ENCODE peak calls at places on chromosomes 6 and 20, in five cellular contexts. One of them, this sample, is unnamed.
A peak's percentile ranks its signal among the peaks of the same experiment; 100 is the strongest.

GRCh38 chr20:49532285-49532946 is 35.5 kb downstream of the PTGIS start:
- DNase-seq in astrocyte: no peak
- DNase-seq in Panc1: no peak
- DNase-seq in heart right ventricle: no peak
- DNase-seq in coronary artery: no peak
- DNase-seq in this sample: no peak

GRCh38 chr6:40755749-40756452 is 168.7 kb upstream of the LRFN2 start:
- DNase-seq in astrocyte: peak; percentile 62
- DNase-seq in Panc1: no peak
- DNase-seq in heart right ventricle: no peak
- DNase-seq in coronary artery: no peak
- DNase-seq in this sample: no peak

GRCh38 chr20:34240698-34241615 is at the start of gene ASIP:
- DNase-seq in astrocyte: peak; percentile 34
- DNase-seq in Panc1: no peak
- DNase-seq in heart right ventricle: no peak
- DNase-seq in coronary artery: no peak
- DNase-seq in this sample: no peak

GRCh38 chr6:69370763-69371162 is 426.0 kb downstream of the LMBRD1 start:
- DNase-seq in astrocyte: no peak
- DNase-seq in Panc1: no peak
- DNase-seq in heart right ventricle: peak; percentile 31
- DNase-seq in coronary artery: no peak
- DNase-seq in this sample: peak; percentile 2

GRCh38 chr6:127737009-127737486 is 160.1 kb downstream of the C6orf58 start:
- DNase-seq in astrocyte: peak; percentile 44
- DNase-seq in Panc1: peak; percentile 47
- DNase-seq in heart right ventricle: no peak
- DNase-seq in coronary artery: no peak
- DNase-seq in this sample: no peak

GRCh38 chr6:105882071-105882803 is 203.9 kb upstream of the PRDM1 start:
- DNase-seq in astrocyte: peak; percentile 41
- DNase-seq in Panc1: no peak
- DNase-seq in heart right ventricle: no peak
- DNase-seq in coronary artery: no peak
- DNase-seq in this sample: no peak

GRCh38 chr6:37155394-37156312 is 14.3 kb upstream of the PIM1 start:
- DNase-seq in astrocyte: peak; percentile 50
- DNase-seq in Panc1: no peak
- DNase-seq in heart right ventricle: no peak
- DNase-seq in coronary artery: no peak
- DNase-seq in this sample: no peak

GRCh38 chr6:170152989-170153388 is 137.9 kb downstream of the DLL1 start:
- DNase-seq in astrocyte: peak; percentile 45
- DNase-seq in Panc1: no peak
- DNase-seq in heart right ventricle: no peak
- DNase-seq in coronary artery: no peak
- DNase-seq in this sample: no peak

GRCh38 chr6:80454197-80454596 is 347.7 kb downstream of the BCKDHB start:
- DNase-seq in astrocyte: peak; percentile 100
- DNase-seq in Panc1: no peak
- DNase-seq in heart right ventricle: no peak
- DNase-seq in coronary artery: no peak
- DNase-seq in this sample: no peak

GRCh38 chr6:71079707-71080106 is 122.8 kb upstream of the B3GAT2 start:
- DNase-seq in astrocyte: peak; percentile 49
- DNase-seq in Panc1: no peak
- DNase-seq in heart right ventricle: no peak
- DNase-seq in coronary artery: no peak
- DNase-seq in this sample: no peak

GRCh38 chr6:108803982-108804490 is 44.2 kb upstream of the ARMC2 start:
- DNase-seq in astrocyte: no peak
- DNase-seq in Panc1: no peak
- DNase-seq in heart right ventricle: no peak
- DNase-seq in coronary artery: no peak
- DNase-seq in this sample: no peak

GRCh38 chr6:139027620-139028182 is 844 bp upstream of the ABRACL start:
- DNase-seq in astrocyte: peak; percentile 30
- DNase-seq in Panc1: no peak
- DNase-seq in heart right ventricle: no peak
- DNase-seq in coronary artery: no peak
- DNase-seq in this sample: no peak

GRCh38 chr6:10659697-10660348 is 34.6 kb downstream of the C6orf52 start:
- DNase-seq in astrocyte: no peak
- DNase-seq in Panc1: no peak
- DNase-seq in heart right ventricle: peak; percentile 20
- DNase-seq in coronary artery: no peak
- DNase-seq in this sample: no peak

GRCh38 chr6:140193269-140193668 is 818.8 kb upstream of the CITED2 start:
- DNase-seq in astrocyte: no peak
- DNase-seq in Panc1: no peak
- DNase-seq in heart right ventricle: no peak
- DNase-seq in coronary artery: no peak
- DNase-seq in this sample: no peak

GRCh38 chr20:34017610-34018009 is 23.9 kb downstream of the RALY start:
- DNase-seq in astrocyte: peak; percentile 97
- DNase-seq in Panc1: no peak
- DNase-seq in heart right ventricle: no peak
- DNase-seq in coronary artery: no peak
- DNase-seq in this sample: no peak

GRCh38 chr6:36685926-36686667 is 7.6 kb downstream of the CDKN1A start:
- DNase-seq in astrocyte: no peak
- DNase-seq in Panc1: no peak
- DNase-seq in heart right ventricle: peak; percentile 52
- DNase-seq in coronary artery: no peak
- DNase-seq in this sample: no peak

GRCh38 chr20:59120491-59120890 is 43.1 kb upstream of the ZNF831 start:
- DNase-seq in astrocyte: no peak
- DNase-seq in Panc1: no peak
- DNase-seq in heart right ventricle: no peak
- DNase-seq in coronary artery: no peak
- DNase-seq in this sample: no peak

GRCh38 chr6:62391358-62391757 is 105.3 kb upstream of the KHDRBS2 start:
- DNase-seq in astrocyte: no peak
- DNase-seq in Panc1: no peak
- DNase-seq in heart right ventricle: no peak
- DNase-seq in coronary artery: no peak
- DNase-seq in this sample: no peak

GRCh38 chr6:125232466-125232865 is 69.3 kb downstream of the HDDC2 start:
- DNase-seq in astrocyte: peak; percentile 63
- DNase-seq in Panc1: no peak
- DNase-seq in heart right ventricle: no peak
- DNase-seq in coronary artery: no peak
- DNase-seq in this sample: no peak

GRCh38 chr6:169231790-169232506 is 21.7 kb downstream of the THBS2 start:
- DNase-seq in astrocyte: no peak
- DNase-seq in Panc1: no peak
- DNase-seq in heart right ventricle: no peak
- DNase-seq in coronary artery: peak; percentile 70
- DNase-seq in this sample: no peak

GRCh38 chr6:27720607-27721580 is 191.3 kb downstream of the OR2B2 start:
- DNase-seq in astrocyte: peak; percentile 39
- DNase-seq in Panc1: peak; percentile 94
- DNase-seq in heart right ventricle: no peak
- DNase-seq in coronary artery: no peak
- DNase-seq in this sample: no peak

GRCh38 chr6:132354517-132355167 is 46.6 kb downstream of the MOXD1 start:
- DNase-seq in astrocyte: no peak
- DNase-seq in Panc1: no peak
- DNase-seq in heart right ventricle: peak; percentile 12
- DNase-seq in coronary artery: no peak
- DNase-seq in this sample: no peak

GRCh38 chr20:9918360-9918759 is 79.5 kb upstream of the PAK5 start:
- DNase-seq in astrocyte: no peak
- DNase-seq in Panc1: no peak
- DNase-seq in heart right ventricle: no peak
- DNase-seq in coronary artery: no peak
- DNase-seq in this sample: no peak

GRCh38 chr6:144415014-144415413 is 129.9 kb downstream of the UTRN start:
- DNase-seq in astrocyte: peak; percentile 84
- DNase-seq in Panc1: peak; percentile 85
- DNase-seq in heart right ventricle: no peak
- DNase-seq in coronary artery: no peak
- DNase-seq in this sample: no peak

GRCh38 chr6:33314515-33314942 is 651 bp upstream of the TAPBP start:
- DNase-seq in astrocyte: peak; percentile 60
- DNase-seq in Panc1: no peak
- DNase-seq in heart right ventricle: peak; percentile 55
- DNase-seq in coronary artery: peak; percentile 86
- DNase-seq in this sample: peak; percentile 40

GRCh38 chr6:91482498-91482897 is 895.6 kb upstream of the MAP3K7 start:
- DNase-seq in astrocyte: peak; percentile 28
- DNase-seq in Panc1: no peak
- DNase-seq in heart right ventricle: no peak
- DNase-seq in coronary artery: no peak
- DNase-seq in this sample: no peak

GRCh38 chr6:26105842-26106241 is 18.6 kb downstream of the HFE start:
- DNase-seq in astrocyte: peak; percentile 75
- DNase-seq in Panc1: no peak
- DNase-seq in heart right ventricle: no peak
- DNase-seq in coronary artery: no peak
- DNase-seq in this sample: no peak

GRCh38 chr6:107663308-107663707 is 160.8 kb downstream of the SCML4 start:
- DNase-seq in astrocyte: no peak
- DNase-seq in Panc1: no peak
- DNase-seq in heart right ventricle: no peak
- DNase-seq in coronary artery: no peak
- DNase-seq in this sample: no peak

GRCh38 chr6:43088654-43089056 is 12.5 kb downstream of the PTK7 start:
- DNase-seq in astrocyte: peak; percentile 48
- DNase-seq in Panc1: no peak
- DNase-seq in heart right ventricle: no peak
- DNase-seq in coronary artery: no peak
- DNase-seq in this sample: no peak

GRCh38 chr20:35884541-35884865 is 69.8 kb downstream of the SCAND1 start:
- DNase-seq in astrocyte: no peak
- DNase-seq in Panc1: no peak
- DNase-seq in heart right ventricle: no peak
- DNase-seq in coronary artery: no peak
- DNase-seq in this sample: no peak
- H3K27ac ChIP-seq in astrocyte: peak overlapping the region; percentile 99
- H3K27ac ChIP-seq in Panc1: peak overlapping the region; percentile 69
- H3K27ac ChIP-seq in heart right ventricle: no peak overlapping the region
- H3K27ac ChIP-seq in coronary artery: peak overlapping the region; percentile 94
- H3K27ac ChIP-seq in this sample: no peak overlapping the region

GRCh38 chr6:88298446-88298845 is 132.3 kb upstream of the CNR1 start:
- DNase-seq in astrocyte: no peak
- DNase-seq in Panc1: no peak
- DNase-seq in heart right ventricle: no peak
- DNase-seq in coronary artery: no peak
- DNase-seq in this sample: no peak

GRCh38 chr6:88294702-88295101 is 128.6 kb upstream of the CNR1 start:
- DNase-seq in astrocyte: no peak
- DNase-seq in Panc1: no peak
- DNase-seq in heart right ventricle: no peak
- DNase-seq in coronary artery: no peak
- DNase-seq in this sample: no peak

GRCh38 chr6:88290432-88290831 is 124.3 kb upstream of the CNR1 start:
- DNase-seq in astrocyte: no peak
- DNase-seq in Panc1: no peak
- DNase-seq in heart right ventricle: no peak
- DNase-seq in coronary artery: no peak
- DNase-seq in this sample: no peak

GRCh38 chr6:88295663-88296062 is 129.5 kb upstream of the CNR1 start:
- DNase-seq in astrocyte: no peak
- DNase-seq in Panc1: no peak
- DNase-seq in heart right ventricle: no peak
- DNase-seq in coronary artery: no peak
- DNase-seq in this sample: no peak
- H3K27ac ChIP-seq in astrocyte: no peak overlapping the region
- H3K27ac ChIP-seq in Panc1: no peak overlapping the region
- H3K27ac ChIP-seq in heart right ventricle: no peak overlapping the region
- H3K27ac ChIP-seq in coronary artery: no peak overlapping the region
- H3K27ac ChIP-seq in this sample: no peak overlapping the region

GRCh38 chr20:23119456-23120216 is 33.5 kb upstream of the CD93 start:
- DNase-seq in astrocyte: no peak
- DNase-seq in Panc1: no peak
- DNase-seq in heart right ventricle: no peak
- DNase-seq in coronary artery: no peak
- DNase-seq in this sample: no peak
- H3K27ac ChIP-seq in astrocyte: no peak overlapping the region
- H3K27ac ChIP-seq in Panc1: no peak overlapping the region
- H3K27ac ChIP-seq in heart right ventricle: peak overlapping the region; percentile 64
- H3K27ac ChIP-seq in coronary artery: peak overlapping the region; percentile 60
- H3K27ac ChIP-seq in this sample: no peak overlapping the region

GRCh38 chr6:119345114-119345513 is 4.4 kb downstream of the MAN1A1 start:
- DNase-seq in astrocyte: no peak
- DNase-seq in Panc1: no peak
- DNase-seq in heart right ventricle: no peak
- DNase-seq in coronary artery: no peak
- DNase-seq in this sample: no peak

GRCh38 chr6:119347466-119348307 is 1.9 kb downstream of the MAN1A1 start:
- DNase-seq in astrocyte: no peak
- DNase-seq in Panc1: no peak
- DNase-seq in heart right ventricle: peak; percentile 19
- DNase-seq in coronary artery: no peak
- DNase-seq in this sample: no peak

GRCh38 chr6:119346450-119346849 is 3.1 kb downstream of the MAN1A1 start:
- DNase-seq in astrocyte: no peak
- DNase-seq in Panc1: no peak
- DNase-seq in heart right ventricle: no peak
- DNase-seq in coronary artery: no peak
- DNase-seq in this sample: no peak

GRCh38 chr6:119348308-119349040 is 1.1 kb downstream of the MAN1A1 start:
- DNase-seq in astrocyte: peak; percentile 20
- DNase-seq in Panc1: no peak
- DNase-seq in heart right ventricle: peak; percentile 34
- DNase-seq in coronary artery: no peak
- DNase-seq in this sample: no peak

GRCh38 chr6:119346914-119347313 is 2.6 kb downstream of the MAN1A1 start:
- DNase-seq in astrocyte: no peak
- DNase-seq in Panc1: no peak
- DNase-seq in heart right ventricle: no peak
- DNase-seq in coronary artery: no peak
- DNase-seq in this sample: no peak
- H3K27ac ChIP-seq in astrocyte: no peak overlapping the region
- H3K27ac ChIP-seq in Panc1: no peak overlapping the region
- H3K27ac ChIP-seq in heart right ventricle: no peak overlapping the region
- H3K27ac ChIP-seq in coronary artery: peak overlapping the region; percentile 97
- H3K27ac ChIP-seq in this sample: peak overlapping the region; percentile 24

GRCh38 chr6:2771021-2771558 is 5.9 kb downstream of the WRNIP1 start:
- DNase-seq in astrocyte: no peak
- DNase-seq in Panc1: no peak
- DNase-seq in heart right ventricle: no peak
- DNase-seq in coronary artery: no peak
- DNase-seq in this sample: no peak
- H3K27ac ChIP-seq in astrocyte: no peak overlapping the region
- H3K27ac ChIP-seq in Panc1: no peak overlapping the region
- H3K27ac ChIP-seq in heart right ventricle: no peak overlapping the region
- H3K27ac ChIP-seq in coronary artery: peak overlapping the region; percentile 66
- H3K27ac ChIP-seq in this sample: no peak overlapping the region